ENCODE peak calls at places on chromosome 19, in nine cellular contexts. K is neuronal stem cell; A is left ventricle myocardium inferior; N is heart left ventricle; M is tibial artery; G is effector memory CD4-positive, alpha-beta T cell; J is lung; B is tibial nerve; W is ovary. L is an unnamed sample.

GRCh38 chr19:31633014-31633413 is 283.8 kb upstream of the TSHZ3 start:
- DNase-seq in K (no peak), A (no peak), N (no peak), M (no peak), G (no peak), J (no peak), B (no peak), W (no peak), L (no peak)

GRCh38 chr19:1747285-1748114 is 5.8 kb upstream of the ONECUT3 start:
- DNase-seq in K (no peak), A (no peak), N (no peak), M (no peak), G (peak; percentile 25), J (no peak), B (no peak), W (no peak), L (no peak)

GRCh38 chr19:17775245-17775927 is 19.6 kb upstream of the B3GNT3 start:
- DNase-seq in K (peak; percentile 59), A (no peak), N (no peak), M (no peak), G (no peak), J (no peak), B (no peak), W (no peak), L (no peak)

GRCh38 chr19:10420444-10421239 is at the start of gene PDE4A:
- DNase-seq in K (no peak), A (no peak), N (peak; percentile 33), M (no peak), G (no peak), J (no peak), B (no peak), W (no peak), L (no peak)

GRCh38 chr19:29277107-29277506 is 64.2 kb upstream of the UQCRFS1 start:
- DNase-seq in K (no peak), A (no peak), N (no peak), M (no peak), G (peak; percentile 15), J (no peak), B (no peak), W (no peak), L (no peak)

GRCh38 chr19:11335449-11336146 is 3.9 kb downstream of the RAB3D start:
- DNase-seq in K (no peak), A (no peak), N (no peak), M (no peak), G (no peak), J (no peak), B (no peak), W (peak; percentile 8), L (no peak)

GRCh38 chr19:55720214-55720746 is 17.9 kb downstream of the NLRP9 start:
- DNase-seq in K (no peak), A (no peak), N (no peak), M (no peak), G (no peak), J (no peak), B (no peak), W (no peak), L (no peak)

GRCh38 chr19:1307755-1308303 is 22.2 kb downstream of the EFNA2 start:
- DNase-seq in K (no peak), A (no peak), N (no peak), M (no peak), G (no peak), J (no peak), B (no peak), W (no peak), L (no peak)

GRCh38 chr19:56980864-56981263 is 138.9 kb upstream of the USP29 start:
- DNase-seq in K (no peak), A (no peak), N (no peak), M (no peak), G (no peak), J (no peak), B (no peak), W (peak; percentile 89), L (no peak)

GRCh38 chr19:13764821-13765394 is 586 bp downstream of the MRI1 start:
- DNase-seq in K (no peak), A (peak; percentile 38), N (no peak), M (no peak), G (no peak), J (no peak), B (no peak), W (peak; percentile 41), L (no peak)

GRCh38 chr19:22545751-22546150 is 88.4 kb upstream of the ZNF492 start:
- DNase-seq in K (no peak), A (peak; percentile 22), N (no peak), M (no peak), G (no peak), J (no peak), B (no peak), W (peak; percentile 81), L (no peak)

DNA sequence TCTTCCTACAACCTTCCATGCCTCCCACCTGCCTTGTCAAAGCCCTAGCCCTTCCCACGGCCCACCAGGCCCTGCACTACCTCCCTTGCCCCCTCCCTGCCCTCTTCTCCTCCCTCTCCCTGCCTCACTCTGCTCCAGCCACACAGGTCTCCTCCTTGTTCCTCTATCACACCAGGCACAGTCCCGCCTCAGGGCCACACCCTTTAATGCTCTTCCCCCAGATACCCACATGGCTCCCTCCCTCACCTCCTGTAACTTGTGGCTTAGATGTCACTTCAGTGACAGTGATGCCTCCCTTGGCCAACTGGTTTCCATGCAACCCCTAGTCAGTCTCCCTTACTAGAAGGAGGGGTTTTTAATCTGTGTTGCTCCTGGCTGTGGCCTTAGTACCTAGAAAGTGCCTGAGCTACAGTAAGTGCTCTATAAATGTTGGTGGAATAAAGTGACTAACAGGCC is 1.3 kb downstream of the SIRT6 start:
- DNase-seq in K (no peak), A (no peak), N (no peak), M (no peak), G (no peak), J (no peak), B (no peak), W (no peak), L (no peak)
- H3K27ac ChIP-seq in K (no peak overlapping the region), A (no peak overlapping the region), N (no peak overlapping the region), M (no peak overlapping the region), G (no peak overlapping the region), J (no peak overlapping the region), B (peak overlapping the region; percentile 78), W (no peak overlapping the region), L (no peak overlapping the region)

DNA sequence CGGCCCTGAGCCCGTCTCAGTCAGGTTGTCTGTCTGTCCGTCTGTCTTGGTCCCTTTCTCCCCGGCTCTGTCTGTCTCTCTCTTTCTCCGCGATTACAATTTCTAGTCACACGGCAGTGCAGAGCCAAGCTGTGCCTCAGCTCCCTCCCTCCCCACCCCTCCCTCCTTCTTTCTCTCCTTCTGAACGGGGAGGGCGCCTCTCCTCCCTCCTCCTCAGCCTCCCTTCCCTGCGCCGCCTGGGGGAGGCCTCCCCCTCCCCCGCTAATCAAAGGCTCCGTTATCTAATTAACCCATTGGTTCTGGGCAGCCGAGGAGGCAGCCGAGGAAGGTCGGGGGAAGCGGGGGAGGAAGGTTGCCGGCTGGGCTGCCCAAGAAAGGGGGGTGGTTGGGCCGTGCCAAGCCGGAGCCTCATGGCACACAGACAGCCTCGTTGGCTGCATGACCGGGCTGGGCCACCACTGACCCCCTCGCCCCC is 16.5 kb downstream of the LRRC4B start:
- DNase-seq in K (peak; percentile 75), A (no peak), N (no peak), M (no peak), G (no peak), J (no peak), B (no peak), W (no peak), L (no peak)
- H3K27me3 ChIP-seq in K (no peaks in the 10 kb centered on the region), A (peaks cover 98% of the 10 kb centered on the region), N (no peaks in the 10 kb centered on the region), M (peaks cover 66% of the 10 kb centered on the region), G (peaks cover 18% of the 10 kb centered on the region), J (peaks cover 3% of the 10 kb centered on the region), B (peaks cover 87% of the 10 kb centered on the region), W (no peaks in the 10 kb centered on the region), L (peaks cover 54% of the 10 kb centered on the region)

DNA sequence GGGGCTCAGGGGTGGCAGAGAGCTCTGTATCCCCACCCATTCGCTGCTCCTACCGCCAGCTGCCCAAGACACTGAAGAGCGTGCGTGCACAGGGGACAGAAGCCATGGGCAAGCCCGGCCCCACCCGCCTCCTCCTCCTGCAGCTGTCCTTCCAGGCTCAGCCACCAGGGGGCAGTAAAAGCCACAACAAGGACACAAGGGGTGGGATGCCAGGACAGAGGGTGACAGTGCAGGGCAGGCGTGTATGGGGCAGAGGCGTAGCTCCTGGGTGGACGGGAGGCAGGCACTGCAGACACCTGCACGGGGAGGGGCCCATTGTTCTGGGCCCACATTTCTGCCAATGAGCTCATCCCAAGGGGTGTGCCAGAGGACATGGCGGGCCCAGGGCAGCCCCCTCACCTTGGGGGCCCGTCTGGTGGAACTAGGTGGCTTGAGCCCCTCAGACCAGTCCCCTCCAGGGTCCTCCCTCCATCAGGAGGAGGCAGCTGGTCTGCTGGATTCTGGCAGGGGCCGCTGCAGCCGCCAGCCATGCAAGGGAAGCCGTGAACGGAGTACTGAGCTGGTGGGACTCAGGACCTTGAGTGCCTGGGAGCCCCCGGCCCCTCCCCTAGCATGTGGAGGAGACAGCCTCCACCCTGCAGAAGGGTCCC is 61.2 kb downstream of the MLLT1 start:
- DNase-seq in K (peak; percentile 88), A (peak; percentile 88), N (peak; percentile 84), M (peak; percentile 94), G (peak; percentile 64), J (peak; percentile 92), B (peak; percentile 95), W (peak; percentile 91), L (peak; percentile 73)
- H3K4me3 ChIP-seq in K (no peak overlapping the region), A (no peak overlapping the region), N (no peak overlapping the region), M (no peak overlapping the region), G (no peak overlapping the region), J (no peak overlapping the region), B (no peak overlapping the region), W (no peak overlapping the region), L (no peak overlapping the region)

GRCh38 chr19:7161292-7161691 is 91.8 kb downstream of the ZNF557 start:
- DNase-seq in K (no peak), A (no peak), N (no peak), M (peak; percentile 20), G (no peak), J (no peak), B (no peak), W (no peak), L (no peak)

GRCh38 chr19:7159105-7159933 is 89.8 kb downstream of the ZNF557 start:
- DNase-seq in K (no peak), A (peak; percentile 77), N (peak; percentile 85), M (peak; percentile 94), G (no peak), J (no peak), B (no peak), W (no peak), L (peak; percentile 98)
- H3K27ac ChIP-seq in K (no peak overlapping the region), A (peak overlapping the region; percentile 90), N (peak overlapping the region; percentile 77), M (peak overlapping the region; percentile 84), G (no peak overlapping the region), J (peak overlapping the region; percentile 84), B (no peak overlapping the region), W (no peak overlapping the region), L (peak overlapping the region; percentile 93)